ENCODE peak calls at places on chromosomes 16 and 17, in eight cellular contexts. N is uterus, R is fibroblast of lung, U is thoracic aorta, D is upper lobe of right lung, H is AG09319, W is A549, V is AG04450. M is an unnamed sample.

GRCh38 chr16:35797811-35798210 is 2338.4 kb downstream of the TP53TG3F start:
- DNase-seq in D (no peak), N (no peak), H (no peak), U (no peak), R (no peak), V (no peak), W (no peak), M (no peak)

GRCh38 chr17:19374136-19374535 is 4.2 kb upstream of the MAPK7 start:
- DNase-seq in N (no peak), U (no peak), V (no peak), H (no peak), R (no peak), W (no peak), D (no peak), M (no peak)

GRCh38 chr17:61164517-61164916 is 235.1 kb upstream of the TBX2 start:
- DNase-seq in D (no peak), R (no peak), H (no peak), N (no peak), W (no peak), U (no peak), V (no peak), M (no peak)

GRCh38 chr17:22278302-22279275 is 586.3 kb downstream of the KCNJ18 start:
- DNase-seq in N (no peak), U (no peak), V (no peak), W (no peak), R (no peak), D (peak), H (no peak), M (no peak)

GRCh38 chr16:14302399-14303181 is 231.5 kb downstream of the MRTFB start:
- DNase-seq in H (no peak), R (peak), U (no peak), W (peak), D (no peak), V (no peak), N (peak), M (peak)

GRCh38 chr17:1398900-1399299 is 1.1 kb downstream of the YWHAE start:
- DNase-seq in R (peak), U (no peak), N (no peak), W (peak), V (no peak), H (no peak), D (no peak), M (peak)

GRCh38 chr17:72588961-72589360 is 468.1 kb downstream of the SOX9 start:
- DNase-seq in R (peak), W (peak), V (no peak), U (no peak), H (no peak), D (peak), N (no peak), M (no peak)

GRCh38 chr17:43367588-43368242 is 31.1 kb upstream of the ARL4D start:
- DNase-seq in V (peak), U (no peak), R (peak), W (peak), H (peak), D (no peak), N (peak), M (peak)

GRCh38 chr17:15261063-15261817 is 3.9 kb downstream of the PMP22 start:
- DNase-seq in W (peak), U (no peak), H (no peak), D (peak), R (peak), N (peak), V (no peak), M (peak)

GRCh38 chr16:49352923-49353322 is 20.7 kb upstream of the C16orf78 start:
- DNase-seq in D (no peak), R (no peak), W (peak), N (no peak), U (no peak), V (no peak), H (no peak), M (no peak)
- TF ChIP-seq CTCF in D (no peak), R (no peak), W (no peak), N (no peak), U (no peak), V (peak), H (peak), M (peak)

DNA sequence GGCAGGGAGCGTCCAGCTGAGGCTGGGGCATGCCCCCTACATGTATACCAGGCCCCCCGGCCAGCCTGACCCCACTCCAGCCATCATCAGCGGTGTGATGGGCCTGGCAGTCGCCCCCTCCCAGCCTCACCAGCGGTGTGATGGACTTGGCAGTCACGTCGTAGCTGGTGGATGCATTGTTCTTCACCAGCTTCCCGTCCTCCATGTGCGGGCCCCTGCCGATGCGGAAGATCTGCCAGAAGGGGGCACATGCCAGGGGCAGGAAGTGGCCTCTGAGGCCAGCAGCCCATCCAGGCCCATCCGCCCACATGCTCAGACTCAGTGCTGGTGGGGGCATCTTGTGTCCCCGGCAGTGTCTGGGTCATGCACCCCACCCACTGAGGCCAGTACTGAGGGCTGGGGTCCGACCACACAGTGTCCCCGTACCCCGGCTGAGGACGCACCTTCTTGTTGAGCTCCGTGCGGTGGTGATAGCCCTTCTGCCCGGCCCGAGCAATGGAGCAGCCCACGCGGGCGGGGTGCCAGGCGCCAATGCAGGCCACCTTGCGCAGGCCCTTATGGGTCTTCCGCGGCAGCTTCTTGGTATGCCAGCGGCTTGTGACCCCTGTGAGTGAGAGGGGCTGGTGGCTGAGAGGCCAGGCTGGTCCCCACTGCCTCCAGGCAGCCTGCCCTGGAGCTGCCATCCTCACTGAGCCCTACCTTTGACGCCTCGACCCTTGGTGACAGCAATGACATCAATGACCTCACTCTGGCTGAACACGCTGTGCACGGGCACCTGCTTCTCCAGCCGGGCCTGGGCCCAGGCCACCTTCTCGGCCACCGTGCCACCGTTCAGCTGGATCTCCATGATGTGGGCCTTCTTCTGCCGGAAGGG is 3.7 kb upstream of the MSRB1 start:
- DNase-seq in H (no peak), D (no peak), V (no peak), N (no peak), W (no peak), R (no peak), U (no peak), M (no peak)
- TF ChIP-seq CTCF in H (no peak), D (no peak), V (no peak), N (no peak), W (no peak), R (no peak), U (no peak), M (no peak)

GRCh38 chr17:29590261-29590978 is 972 bp upstream of the GIT1 start:
- DNase-seq in V (no peak), H (no peak), U (no peak), D (peak), W (peak), R (peak), N (peak), M (no peak)

GRCh38 chr17:29591737-29592624 is 951 bp upstream of the ANKRD13B start:
- DNase-seq in D (peak), U (no peak), W (peak), V (no peak), R (peak), H (no peak), N (peak), M (peak)

GRCh38 chr17:29589524-29590260 is at the start of gene GIT1:
- DNase-seq in V (no peak), U (no peak), R (peak), H (peak), D (peak), W (peak), N (peak), M (peak)

GRCh38 chr17:29592850-29593545 is at the start of gene ANKRD13B:
- DNase-seq in U (no peak), R (no peak), H (no peak), N (peak), V (no peak), W (peak), D (peak), M (no peak)

DNA sequence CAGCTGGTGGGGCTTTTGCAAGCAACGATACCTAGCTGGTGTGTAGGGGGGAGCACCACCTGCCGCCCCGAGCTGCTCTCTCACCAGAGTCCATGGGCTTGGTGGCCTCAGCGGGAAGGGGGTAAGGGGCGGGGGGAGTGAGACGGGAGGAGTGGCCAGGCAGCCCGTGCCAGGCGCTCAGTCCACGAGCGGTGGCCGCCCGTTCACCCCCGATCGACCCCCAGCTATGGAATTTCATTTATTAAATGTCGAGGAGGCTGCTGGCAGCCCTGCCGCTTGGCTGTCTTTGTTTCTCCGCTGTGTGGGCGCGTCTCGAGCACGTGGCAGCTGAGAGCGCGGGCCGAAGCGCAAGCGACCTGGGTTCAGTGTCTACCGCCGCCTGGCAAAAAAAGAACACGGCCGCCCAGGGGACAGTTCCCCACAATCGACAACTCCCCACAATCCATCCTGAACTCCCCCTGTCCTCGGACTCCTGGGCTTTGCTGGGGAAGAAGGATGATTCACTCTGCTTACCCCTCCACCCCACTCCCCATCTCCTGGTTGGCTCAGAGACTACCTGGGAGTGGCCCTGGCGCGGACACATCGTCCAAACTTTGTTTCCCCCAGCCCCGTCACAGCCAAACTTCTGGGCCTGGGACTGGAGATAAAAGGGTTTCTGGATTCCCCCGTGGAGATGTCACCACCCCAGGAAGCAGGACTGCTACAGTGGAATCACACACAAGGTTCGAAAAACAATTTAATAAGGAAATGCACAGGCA is 1.7 kb upstream of the GIT1 start:
- DNase-seq in U (no peak), W (peak), R (peak), D (peak), H (no peak), V (no peak), N (peak), M (peak)
- TF ChIP-seq CTCF in U (no peak), W (no peak), R (no peak), D (no peak), H (no peak), V (no peak), N (no peak), M (no peak)

GRCh38 chr17:77208217-77208808 is 67.5 kb downstream of the SEC14L1 start:
- DNase-seq in H (peak), W (peak), U (no peak), V (peak), N (peak), D (no peak), R (peak), M (peak)
- TF ChIP-seq CTCF in H (peak), W (peak), U (peak), V (peak), N (no peak), D (peak), R (peak), M (peak)

DNA sequence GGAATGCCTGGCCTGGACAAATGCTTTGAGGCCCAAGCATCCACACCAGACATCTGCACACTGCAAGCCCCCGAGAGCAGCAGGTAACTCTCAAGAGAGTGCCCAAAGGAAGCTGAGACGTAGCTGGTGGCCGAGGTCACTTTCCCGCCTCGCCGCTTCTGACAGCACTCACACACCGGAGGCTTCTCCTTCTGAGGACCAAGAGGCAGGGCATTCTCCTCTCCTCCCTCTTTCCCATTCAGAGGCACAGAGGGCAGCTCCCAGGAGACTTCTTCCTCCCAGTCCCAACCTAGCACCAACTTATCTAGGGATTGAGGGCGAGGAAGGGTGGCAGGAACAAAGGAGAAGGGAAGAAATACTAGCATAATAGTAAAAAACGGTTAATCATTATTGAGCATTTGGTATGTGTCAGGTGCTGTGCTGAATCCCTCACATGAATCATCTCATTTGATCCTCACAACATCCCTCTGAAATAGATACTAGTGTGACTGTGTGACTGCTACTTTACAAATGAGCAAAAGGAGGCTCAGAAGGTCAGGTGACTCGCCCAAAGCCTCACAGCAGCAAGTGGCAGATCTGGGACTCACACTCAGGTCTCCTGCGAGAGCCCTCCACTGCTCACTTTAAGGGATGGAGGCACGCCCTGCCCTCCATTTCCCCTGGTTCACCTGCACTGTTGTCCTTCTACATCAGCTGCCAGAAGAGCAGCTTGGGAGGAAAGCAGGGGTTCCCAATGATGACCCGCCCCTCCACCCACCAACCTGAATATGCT is 41.8 kb downstream of the MYO18A start:
- DNase-seq in D (no peak), N (no peak), H (no peak), W (no peak), R (peak), U (no peak), V (no peak), M (no peak)
- TF ChIP-seq CTCF in D (no peak), N (no peak), H (no peak), W (no peak), R (no peak), U (no peak), V (no peak), M (no peak)

GRCh38 chr17:56676807-56677206 is 83.3 kb downstream of the NOG start:
- DNase-seq in D (no peak), W (peak), V (no peak), N (no peak), R (no peak), U (no peak), H (no peak), M (no peak)
- TF ChIP-seq CTCF in D (no peak), W (peak), V (peak), N (no peak), R (no peak), U (no peak), H (no peak), M (peak)

GRCh38 chr16:80369138-80369537 is 171.7 kb upstream of the DYNLRB2 start:
- DNase-seq in U (no peak), D (no peak), H (no peak), V (no peak), W (no peak), R (no peak), N (no peak), M (no peak)

GRCh38 chr16:80369559-80369958 is 171.2 kb upstream of the DYNLRB2 start:
- DNase-seq in V (peak), W (peak), D (no peak), H (peak), U (no peak), N (peak), R (peak), M (peak)

GRCh38 chr16:80362816-80363215 is 178.0 kb upstream of the DYNLRB2 start:
- DNase-seq in H (no peak), U (no peak), N (no peak), R (no peak), D (no peak), W (no peak), V (no peak), M (no peak)

GRCh38 chr16:80366023-80366422 is 174.8 kb upstream of the DYNLRB2 start:
- DNase-seq in R (peak), D (no peak), N (no peak), U (no peak), H (no peak), V (no peak), W (no peak), M (no peak)

GRCh38 chr16:80367037-80367658 is 173.6 kb upstream of the DYNLRB2 start:
- DNase-seq in V (no peak), H (no peak), W (no peak), U (no peak), R (no peak), D (no peak), N (no peak), M (no peak)
- TF ChIP-seq CTCF in V (no peak), H (no peak), W (no peak), U (no peak), R (no peak), D (no peak), N (no peak), M (no peak)

GRCh38 chr16:88687676-88688012 is 1.3 kb upstream of the SNAI3 start:
- DNase-seq in N (no peak), V (no peak), D (no peak), H (no peak), R (no peak), U (no peak), W (no peak), M (no peak)

GRCh38 chr16:88685156-88686061 is 898 bp downstream of the SNAI3 start:
- DNase-seq in U (no peak), D (peak), N (no peak), H (no peak), R (peak), W (peak), V (no peak), M (peak)

GRCh38 chr16:88686062-88686438 is 257 bp downstream of the SNAI3 start:
- DNase-seq in W (no peak), V (no peak), U (no peak), R (no peak), H (no peak), N (no peak), D (peak), M (peak)

GRCh38 chr16:88687254-88687576 is 908 bp upstream of the SNAI3 start:
- DNase-seq in R (no peak), D (no peak), W (no peak), V (no peak), H (no peak), N (no peak), U (no peak), M (no peak)

DNA sequence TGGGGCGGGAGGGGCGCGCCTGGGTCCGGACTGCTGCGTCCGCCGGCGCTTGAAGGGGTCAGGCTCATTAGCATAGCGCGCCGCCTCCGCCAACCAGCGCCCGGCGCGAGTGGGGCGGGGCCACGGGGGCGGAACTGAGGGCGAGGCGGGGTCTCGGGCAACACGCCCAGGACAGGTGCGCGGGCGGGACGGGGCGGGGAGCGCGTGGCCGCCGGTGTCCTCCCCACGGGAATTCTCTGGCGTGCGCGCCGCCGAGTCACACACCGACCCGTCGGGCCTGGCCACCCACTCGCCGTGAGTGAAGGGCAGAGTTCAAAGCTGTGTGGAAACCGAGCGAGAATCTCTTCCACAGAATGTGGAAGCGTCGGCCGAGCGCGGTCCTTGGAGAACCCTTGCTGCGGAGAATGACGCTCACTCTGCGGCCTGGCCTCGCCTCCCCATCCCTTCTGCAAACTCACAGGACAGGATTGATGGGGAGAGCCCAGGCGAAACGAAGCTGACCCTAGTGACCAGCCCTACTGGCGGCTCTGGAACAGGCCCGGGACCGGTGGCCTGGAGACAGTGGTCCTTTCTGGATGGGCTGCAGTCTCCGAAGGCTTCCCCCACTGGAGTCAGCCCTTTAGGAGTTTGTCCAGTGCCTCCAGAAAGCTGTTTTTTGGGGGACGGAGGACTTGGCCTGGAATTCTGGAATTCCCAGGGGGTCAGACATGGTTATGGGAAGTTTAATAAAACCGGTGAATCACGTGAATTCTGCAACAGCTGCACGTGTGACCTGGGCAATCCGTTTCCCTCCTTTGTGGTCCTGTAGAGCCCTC is at the start of gene SNAI3:
- DNase-seq in D (peak), V (no peak), R (peak), H (no peak), U (no peak), N (no peak), W (peak), M (peak)
- TF ChIP-seq CTCF in D (no peak), V (no peak), R (no peak), H (no peak), U (no peak), N (no peak), W (no peak), M (no peak)

DNA sequence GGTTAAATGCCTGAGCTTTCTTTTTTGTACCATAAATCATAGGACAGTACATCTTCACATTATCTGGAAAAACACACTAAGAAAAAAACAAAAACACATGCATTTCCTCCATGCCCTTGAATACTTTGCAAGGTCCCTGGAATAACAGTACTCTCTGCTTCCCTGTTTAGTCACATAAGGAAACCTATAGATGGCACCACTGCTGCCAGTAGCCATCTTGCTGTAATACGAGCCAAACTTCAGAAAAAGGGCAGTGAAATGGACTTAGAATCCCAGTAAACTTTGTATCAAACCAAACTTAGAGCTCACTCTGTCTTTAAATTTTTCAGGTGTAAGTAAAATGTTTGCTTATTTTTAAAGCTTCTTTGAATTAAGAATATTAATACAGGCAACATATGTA is 435.5 kb downstream of the KCNJ2 start:
- DNase-seq in W (peak), U (no peak), N (no peak), R (no peak), D (no peak), H (no peak), V (no peak), M (no peak)
- TF ChIP-seq CTCF in W (no peak), U (no peak), N (no peak), R (no peak), D (no peak), H (no peak), V (peak), M (no peak)

DNA sequence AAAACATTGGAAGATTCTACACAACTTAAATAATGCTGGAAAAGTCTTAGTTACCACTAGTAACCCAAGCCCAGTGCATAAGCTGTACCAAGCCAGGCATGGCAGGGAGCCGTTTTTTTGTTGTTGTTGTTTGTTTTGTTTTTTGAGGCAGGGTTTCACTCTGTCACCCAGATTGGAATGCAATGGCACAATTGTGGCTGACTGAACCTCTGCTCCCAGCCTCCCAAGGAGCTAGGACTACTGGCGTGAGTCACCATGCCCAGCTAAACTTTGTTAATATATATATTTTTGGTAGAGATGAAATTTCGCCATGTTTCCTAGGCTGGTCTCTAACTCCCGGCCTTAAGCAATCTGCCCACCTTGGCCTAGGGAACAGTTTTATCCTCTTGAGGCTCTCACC is 564 bp upstream of the TMIGD1 start:
- DNase-seq in N (no peak), D (no peak), R (no peak), U (no peak), H (no peak), W (no peak), V (no peak), M (no peak)
- TF ChIP-seq CTCF in N (no peak), D (no peak), R (no peak), U (no peak), H (no peak), W (no peak), V (no peak), M (no peak)

M was measured in foreskin fibroblast.